ENCODE peak calls at places on chromosomes 11 and 22, in ten cellular contexts. T, O, N, V, B, L, P, C, M and X are unnamed samples.
A peak's percentile ranks its signal among the peaks of the same experiment; 100 is the strongest.

GRCh38 chr22:19772422-19772672 is 11.8 kb downstream of the TBX1 start:
- DNase-seq in T (no peak), O (no peak), N (no peak), V (no peak), B (no peak), L (no peak), P (no peak), C (no peak), M (no peak), X (no peak)

GRCh38 chr22:43236401-43237166 is 49.6 kb upstream of the TTLL12 start:
- DNase-seq in T (peak; percentile 16), O (no peak), N (no peak), V (no peak), B (no peak), L (no peak), P (no peak), C (no peak), M (no peak), X (no peak)

GRCh38 chr22:22201185-22201924 is 43.2 kb upstream of the VPREB1 start:
- DNase-seq in T (peak; percentile 57), O (no peak), N (peak; percentile 71), V (peak; percentile 16), B (no peak), L (no peak), P (peak; percentile 49), C (peak; percentile 12), M (no peak), X (peak; percentile 75)

GRCh38 chr11:22787565-22788162 is 41.9 kb downstream of the SVIP start:
- DNase-seq in T (peak; percentile 72), O (no peak), N (peak; percentile 35), V (peak; percentile 33), B (no peak), L (peak; percentile 2), P (no peak), C (peak; percentile 26), M (peak; percentile 54), X (peak; percentile 33)

GRCh38 chr11:78112588-78113275 is 26.7 kb downstream of the ALG8 start:
- DNase-seq in T (no peak), O (no peak), N (no peak), V (no peak), B (no peak), L (no peak), P (no peak), C (no peak), M (no peak), X (no peak)

GRCh38 chr11:86515297-86516094 is 140.8 kb downstream of the CCDC81 start:
- DNase-seq in T (no peak), O (no peak), N (peak; percentile 17), V (peak; percentile 89), B (no peak), L (peak; percentile 12), P (no peak), C (peak; percentile 97), M (no peak), X (no peak)

GRCh38 chr22:32539631-32540449 is 65.2 kb downstream of the FBXO7 start:
- DNase-seq in T (no peak), O (no peak), N (no peak), V (peak; percentile 37), B (no peak), L (no peak), P (no peak), C (peak; percentile 32), M (no peak), X (no peak)

GRCh38 chr11:40306938-40307548 is 1152.4 kb downstream of the LRRC4C start:
- DNase-seq in T (peak; percentile 54), O (no peak), N (peak; percentile 16), V (peak; percentile 55), B (no peak), L (peak; percentile 30), P (no peak), C (peak; percentile 48), M (no peak), X (peak; percentile 6)

GRCh38 chr11:59802639-59803176 is 7.9 kb downstream of the MRPL16 start:
- DNase-seq in T (peak; percentile 53), O (no peak), N (peak; percentile 33), V (peak; percentile 60), B (no peak), L (peak; percentile 8), P (peak; percentile 3), C (peak; percentile 37), M (peak; percentile 67), X (peak; percentile 36)

GRCh38 chr11:29282088-29282487 is 734.7 kb downstream of the KCNA4 start:
- DNase-seq in T (no peak), O (no peak), N (no peak), V (peak; percentile 95), B (no peak), L (peak; percentile 75), P (no peak), C (peak; percentile 86), M (no peak), X (no peak)

GRCh38 chr22:47369020-47369419 is 606.6 kb downstream of the TBC1D22A start:
- DNase-seq in T (no peak), O (no peak), N (no peak), V (no peak), B (no peak), L (no peak), P (no peak), C (no peak), M (no peak), X (no peak)

GRCh38 chr11:43907028-43907966 is 26.7 kb downstream of the ALKBH3 start:
- DNase-seq in T (no peak), O (no peak), N (no peak), V (no peak), B (no peak), L (no peak), P (no peak), C (peak; percentile 51), M (no peak), X (no peak)

GRCh38 chr11:47233989-47234668 is 14.5 kb downstream of the ACP2 start:
- DNase-seq in T (peak; percentile 53), O (no peak), N (no peak), V (peak; percentile 92), B (no peak), L (no peak), P (no peak), C (peak; percentile 13), M (peak; percentile 36), X (no peak)

GRCh38 chr11:78310500-78310909 is 107.1 kb downstream of the GAB2 start:
- DNase-seq in T (no peak), O (no peak), N (no peak), V (no peak), B (no peak), L (no peak), P (peak; percentile 73), C (no peak), M (no peak), X (peak; percentile 31)

GRCh38 chr22:38871360-38872171 is 450 bp downstream of the CBX6 start:
- DNase-seq in T (peak; percentile 13), O (peak; percentile 31), N (no peak), V (peak; percentile 30), B (no peak), L (no peak), P (no peak), C (no peak), M (peak; percentile 34), X (peak; percentile 40)

GRCh38 chr11:27388869-27389268 is 25.9 kb upstream of the CCDC34 start:
- DNase-seq in T (no peak), O (no peak), N (no peak), V (no peak), B (no peak), L (no peak), P (no peak), C (no peak), M (no peak), X (no peak)

GRCh38 chr11:3971756-3972404 is 116.4 kb downstream of the STIM1 start:
- DNase-seq in T (no peak), O (no peak), N (no peak), V (no peak), B (no peak), L (no peak), P (no peak), C (no peak), M (no peak), X (no peak)

GRCh38 chr11:61756452-61757212 is 4.2 kb downstream of the MYRF start:
- DNase-seq in T (no peak), O (no peak), N (no peak), V (peak; percentile 82), B (peak; percentile 83), L (no peak), P (no peak), C (no peak), M (no peak), X (no peak)

GRCh38 chr11:120137187-120137610 is 714 bp downstream of the TRIM29 start:
- DNase-seq in T (no peak), O (no peak), N (no peak), V (no peak), B (no peak), L (no peak), P (no peak), C (no peak), M (no peak), X (no peak)

GRCh38 chr11:57490456-57491248 is 24.9 kb downstream of the SLC43A1 start:
- DNase-seq in T (no peak), O (no peak), N (no peak), V (peak; percentile 43), B (no peak), L (no peak), P (no peak), C (peak; percentile 48), M (no peak), X (no peak)

GRCh38 chr11:124402326-124402922 is 3.6 kb upstream of the OR8B3 start:
- DNase-seq in T (no peak), O (peak; percentile 5), N (peak; percentile 55), V (peak; percentile 76), B (no peak), L (peak; percentile 72), P (peak; percentile 10), C (peak; percentile 69), M (peak; percentile 26), X (peak; percentile 40)

GRCh38 chr11:72609045-72609444 is 65.2 kb downstream of the PDE2A start:
- DNase-seq in T (no peak), O (no peak), N (peak; percentile 44), V (peak; percentile 16), B (no peak), L (no peak), P (peak; percentile 5), C (peak; percentile 11), M (peak; percentile 28), X (peak; percentile 41)

GRCh38 chr11:94959179-94959578 is 14.2 kb downstream of the CWC15 start:
- DNase-seq in T (no peak), O (no peak), N (no peak), V (no peak), B (no peak), L (no peak), P (no peak), C (no peak), M (no peak), X (no peak)